ENCODE peak calls at places on chromosome 7, in four cellular contexts. V is HepG2, D is H1, I is K562. K is an unnamed sample.

GRCh38 chr7:36155811-36156361 is 2.8 kb downstream of the EEPD1 start:
- DNase-seq in I (no peak), D (no peak), V (no peak), K (no peak)

GRCh38 chr7:51477819-51478218 is 161.2 kb upstream of the COBL start:
- DNase-seq in D (no peak), V (no peak), I (no peak), K (no peak)

GRCh38 chr7:6575246-6576023 is 1.8 kb upstream of the ZDHHC4 start:
- DNase-seq in I (no peak), V (peak; percentile 88), D (no peak), K (no peak)

GRCh38 chr7:21911341-21911875 is 34.3 kb downstream of the CDCA7L start:
- DNase-seq in I (no peak), D (no peak), V (no peak), K (no peak)

GRCh38 chr7:114930107-114930521 is 8.2 kb downstream of the MDFIC start:
- DNase-seq in D (no peak), I (no peak), V (no peak), K (no peak)

GRCh38 chr7:11636274-11636673 is 195.7 kb downstream of the THSD7A start:
- DNase-seq in V (no peak), I (no peak), D (no peak), K (no peak)

GRCh38 chr7:53500076-53500475 is 464.6 kb downstream of the POM121L12 start:
- DNase-seq in V (no peak), I (no peak), D (no peak), K (no peak)

GRCh38 chr7:1346851-1347250 is 112.4 kb downstream of the MICALL2 start:
- DNase-seq in V (no peak), D (no peak), I (no peak), K (no peak)

GRCh38 chr7:92763636-92764423 is 72.5 kb downstream of the CDK6 start:
- DNase-seq in V (peak; percentile 63), I (peak; percentile 28), D (peak; percentile 70), K (peak; percentile 78)

GRCh38 chr7:82506702-82507101 is 63.1 kb upstream of the CACNA2D1 start:
- DNase-seq in I (no peak), V (no peak), D (no peak), K (no peak)

GRCh38 chr7:116315293-116315692 is 105.0 kb downstream of the TES start:
- DNase-seq in D (no peak), V (no peak), I (no peak), K (peak; percentile 23)

GRCh38 chr7:6385110-6385792 is 62.5 kb downstream of the DAGLB start:
- DNase-seq in I (no peak), D (no peak), V (peak; percentile 91), K (peak; percentile 92)

GRCh38 chr7:78607099-78607498 is 808.5 kb downstream of the PHTF2 start:
- DNase-seq in I (no peak), V (no peak), D (peak; percentile 59), K (no peak)

GRCh38 chr7:22861576-22861975 is 38.9 kb upstream of the TOMM7 start:
- DNase-seq in I (no peak), V (no peak), D (no peak), K (no peak)

GRCh38 chr7:130021105-130021834 is 29.9 kb downstream of the ZC3HC1 start:
- DNase-seq in I (no peak), D (no peak), V (no peak), K (no peak)

GRCh38 chr7:14020339-14020900 is 31.0 kb upstream of the ETV1 start:
- DNase-seq in I (no peak), V (no peak), D (no peak), K (no peak)

GRCh38 chr7:31776616-31777015 is 89.6 kb downstream of the PPP1R17 start:
- DNase-seq in V (no peak), I (no peak), D (no peak), K (peak; percentile 22)

GRCh38 chr7:100065452-100066186 is 15.9 kb downstream of the ZNF3 start:
- DNase-seq in V (no peak), D (no peak), I (peak; percentile 64), K (no peak)

GRCh38 chr7:90347759-90348158 is 1.2 kb downstream of the GTPBP10 start:
- DNase-seq in D (no peak), I (no peak), V (no peak), K (no peak)

GRCh38 chr7:1555046-1555812 is 776 bp downstream of the TMEM184A start:
- DNase-seq in D (peak; percentile 60), I (peak; percentile 85), V (peak; percentile 88), K (peak; percentile 98)

GRCh38 chr7:108002726-108003590 is at the start of gene LAMB1:
- DNase-seq in D (peak; percentile 87), V (peak; percentile 73), I (peak; percentile 96), K (peak; percentile 78)

GRCh38 chr7:50262916-50263690 is 41.4 kb upstream of the IKZF1 start:
- DNase-seq in I (no peak), D (no peak), V (no peak), K (no peak)

GRCh38 chr7:94129443-94130140 is 125.4 kb upstream of the BET1 start:
- DNase-seq in D (no peak), I (no peak), V (peak; percentile 19), K (peak; percentile 69)
- TF ChIP-seq RNF2 in D (no peak), I (no peak), V (no peak), K (no peak)

GRCh38 chr7:151249732-151250072 is 1.2 kb upstream of the SMARCD3 start:
- DNase-seq in V (no peak), D (no peak), I (peak; percentile 53), K (peak; percentile 60)
- TF ChIP-seq USF2 in V (no peak), D (no peak), I (no peak), K (no peak)

GRCh38 chr7:156493942-156494341 is 146.6 kb upstream of the RNF32 start:
- DNase-seq in V (no peak), I (no peak), D (no peak), K (no peak)

GRCh38 chr7:156496491-156497264 is 143.9 kb upstream of the RNF32 start:
- DNase-seq in V (peak; percentile 31), I (no peak), D (no peak), K (no peak)

GRCh38 chr7:156494960-156495359 is 145.6 kb upstream of the RNF32 start:
- DNase-seq in I (no peak), V (no peak), D (no peak), K (no peak)

GRCh38 chr7:156499247-156499881 is 141.2 kb upstream of the RNF32 start:
- DNase-seq in D (no peak), I (no peak), V (no peak), K (no peak)

GRCh38 chr7:156497776-156498509 is 142.6 kb upstream of the RNF32 start:
- DNase-seq in I (no peak), D (no peak), V (no peak), K (no peak)
- TF ChIP-seq RAD21 in I (no peak), D (no peak), V (no peak), K (no peak)

GRCh38 chr7:32881074-32881982 is 10.2 kb downstream of the KBTBD2 start:
- DNase-seq in I (no peak), D (no peak), V (no peak), K (peak; percentile 44)

GRCh38 chr7:32879460-32879859 is 12.1 kb downstream of the KBTBD2 start:
- DNase-seq in I (peak; percentile 25), D (no peak), V (no peak), K (no peak)
- TF ChIP-seq RNF2 in I (peak; percentile 32), D (no peak), V (no peak), K (no peak)

K was measured in A549.